ENCODE peak calls at places on chromosomes 3 and 15, in four cellular contexts. P is A549, K is K562, Z is HepG2. N is an unnamed sample.

GRCh38 chr15:39173426-39173825 is 407.5 kb upstream of the THBS1 start:
- DNase-seq in P (no peak), K (no peak), Z (no peak), N (no peak)

GRCh38 chr15:67941643-67942315 is 101.9 kb upstream of the RNU6-1 start:
- DNase-seq in P (peak), K (no peak), Z (peak), N (no peak)

GRCh38 chr3:133943639-133944131 is 48.0 kb upstream of the RAB6B start:
- DNase-seq in P (peak), K (peak), Z (no peak), N (no peak)

GRCh38 chr3:52122491-52122890 is 31.7 kb downstream of the POC1A start:
- DNase-seq in P (no peak), K (no peak), Z (no peak), N (no peak)

GRCh38 chr3:32239638-32240550 is 1.4 kb downstream of the CMTM8 start:
- DNase-seq in P (peak), K (peak), Z (peak), N (no peak)

GRCh38 chr3:124860599-124860998 is 26.6 kb downstream of the ITGB5 start:
- DNase-seq in P (peak), K (no peak), Z (peak), N (no peak)

GRCh38 chr3:170470063-170471006 is 51.7 kb downstream of the CLDN11 start:
- DNase-seq in P (peak), K (no peak), Z (no peak), N (no peak)

GRCh38 chr15:42401544-42402478 is 42.5 kb downstream of the CAPN3 start:
- DNase-seq in P (no peak), K (peak), Z (no peak), N (no peak)

GRCh38 chr15:65599677-65600076 is 11.3 kb downstream of the INTS14 start:
- DNase-seq in P (no peak), K (no peak), Z (no peak), N (no peak)

GRCh38 chr3:30620402-30621360 is 14.3 kb downstream of the TGFBR2 start:
- DNase-seq in P (no peak), K (no peak), Z (no peak), N (no peak)
- TF ChIP-seq CHD4 in P (no peak), K (no peak), Z (no peak), N (no peak)

GRCh38 chr3:53817211-53817610 is 29.0 kb downstream of the CHDH start:
- DNase-seq in P (no peak), K (no peak), Z (no peak), N (no peak)

GRCh38 chr3:53820084-53820483 is 26.1 kb downstream of the CHDH start:
- DNase-seq in P (no peak), K (no peak), Z (no peak), N (no peak)

GRCh38 chr3:53819163-53819868 is 26.9 kb downstream of the CHDH start:
- DNase-seq in P (no peak), K (no peak), Z (no peak), N (no peak)

GRCh38 chr3:53817809-53818208 is 28.4 kb downstream of the CHDH start:
- DNase-seq in P (no peak), K (no peak), Z (no peak), N (no peak)

DNA sequence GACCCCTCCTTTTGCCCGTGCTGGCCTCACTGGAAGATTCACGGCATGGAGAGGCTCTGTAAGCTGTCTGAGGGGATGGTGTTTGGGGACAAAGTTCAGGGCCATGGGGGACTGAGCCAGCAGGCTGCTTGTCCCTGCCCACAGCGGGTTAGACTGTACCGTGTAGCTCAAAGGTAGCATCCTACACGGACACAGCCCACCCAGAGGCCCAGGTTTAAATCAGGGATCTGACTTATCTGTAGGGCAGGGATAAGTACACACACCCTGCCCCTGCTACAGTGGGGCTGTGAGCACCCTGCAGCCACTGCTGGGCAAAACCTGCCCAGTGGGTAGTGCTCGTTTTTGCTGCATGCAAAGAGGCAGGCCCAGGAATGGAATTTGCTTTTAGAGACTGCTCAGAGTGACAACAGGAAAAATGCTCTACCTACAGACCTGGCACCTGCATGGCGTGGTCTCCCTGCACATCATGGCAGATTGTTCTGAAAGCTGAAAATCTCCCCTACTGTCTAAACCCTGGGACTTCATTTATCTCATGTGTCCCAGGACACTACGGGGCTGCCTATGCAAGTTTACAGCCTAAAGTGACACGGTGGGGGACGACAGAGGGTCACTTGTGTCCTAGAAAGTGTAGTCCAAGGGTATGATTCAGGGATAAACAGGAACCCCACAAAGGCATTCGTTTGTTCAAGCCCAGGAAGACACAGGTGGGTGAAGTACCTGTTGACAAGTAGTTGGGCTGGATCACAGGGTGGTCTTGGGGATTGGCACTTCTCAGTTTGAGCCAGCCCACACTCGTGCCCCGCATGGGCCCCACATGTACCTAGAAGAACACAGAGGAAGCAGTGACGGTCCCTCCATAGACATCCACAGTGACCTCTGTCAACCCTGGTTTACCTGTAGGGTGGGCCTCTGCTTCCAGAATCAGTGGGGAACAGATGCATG is 27.7 kb downstream of the CHDH start:
- DNase-seq in P (no peak), K (no peak), Z (peak), N (no peak)
- TF ChIP-seq CHD4 in P (no peak), K (no peak), Z (no peak), N (no peak)

GRCh38 chr3:4310971-4311370 is 7.8 kb downstream of the SETMAR start:
- DNase-seq in P (no peak), K (no peak), Z (no peak), N (no peak)

GRCh38 chr3:4309476-4310121 is 6.4 kb downstream of the SETMAR start:
- DNase-seq in P (no peak), K (no peak), Z (no peak), N (no peak)

GRCh38 chr3:4303187-4304123 is at the start of gene SETMAR:
- DNase-seq in P (peak), K (peak), Z (peak), N (no peak)

GRCh38 chr3:4306091-4306490 is 2.9 kb downstream of the SETMAR start:
- DNase-seq in P (no peak), K (no peak), Z (no peak), N (no peak)

GRCh38 chr3:4306860-4307259 is 3.7 kb downstream of the SETMAR start:
- DNase-seq in P (no peak), K (no peak), Z (no peak), N (no peak)
- TF ChIP-seq CHD4 in P (no peak), K (no peak), Z (no peak), N (no peak)

DNA sequence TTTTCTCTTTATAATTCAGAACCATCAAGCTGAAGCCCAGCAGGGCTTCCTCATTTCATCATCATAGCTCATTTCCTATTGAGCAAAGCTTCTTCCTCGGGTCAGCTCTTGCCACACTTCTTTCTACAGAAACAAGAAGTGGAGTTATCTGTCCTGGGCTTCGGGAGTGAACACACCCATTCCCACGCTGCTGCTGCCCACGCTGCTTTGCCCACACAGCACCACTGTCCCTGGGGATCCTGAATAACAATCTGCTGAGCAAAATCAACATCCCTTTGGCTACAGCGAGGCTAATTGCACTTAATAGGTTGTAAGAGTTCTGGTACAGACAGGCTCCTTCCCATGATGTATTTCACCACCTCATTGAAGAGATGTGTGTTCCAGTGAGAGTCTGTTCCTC is 23.7 kb downstream of the CEP19 start:
- DNase-seq in P (no peak), K (no peak), Z (no peak), N (no peak)
- TF ChIP-seq CHD4 in P (no peak), K (no peak), Z (no peak), N (no peak)

N was measured in GM12878.